ENCODE peak calls at places on chromosomes 16 and 17, in ten cellular contexts. M is A172; N is activated naive CD8-positive, alpha-beta T cell treated with anti-CD3 and anti-CD28 coated beads for 36 hours; J is foreskin fibroblast; K is psoas muscle; L is GF-D8; X is COR-L47; G is GM12891; P is dorsolateral prefrontal cortex; A is EH. V is an unnamed sample.
A peak's percentile ranks its signal among the peaks of the same experiment; 100 is the strongest.

GRCh38 chr17:57544834-57545463 is 200.2 kb downstream of the CCDC182 start:
- DNase-seq in M (no peak), N (no peak), J (no peak), K (no peak), L (no peak), X (peak; percentile 42), G (no peak), P (no peak), A (no peak), V (no peak)

GRCh38 chr16:9500872-9501271 is 409.4 kb downstream of the HAPSTR1 start:
- DNase-seq in M (no peak), N (no peak), J (no peak), K (no peak), L (no peak), X (no peak), G (no peak), P (no peak), A (no peak), V (no peak)

GRCh38 chr16:75074920-75075687 is 41.5 kb downstream of the LDHD start:
- DNase-seq in M (no peak), N (peak; percentile 72), J (no peak), K (no peak), L (peak; percentile 99), X (no peak), G (peak; percentile 59), P (no peak), A (no peak), V (no peak)

GRCh38 chr17:77214743-77215142 is 74.0 kb downstream of the SEC14L1 start:
- DNase-seq in M (peak; percentile 49), N (peak; percentile 17), J (peak; percentile 54), K (no peak), L (no peak), X (peak; percentile 11), G (no peak), P (peak; percentile 68), A (peak; percentile 54), V (no peak)

GRCh38 chr17:76011951-76012350 is 11.3 kb downstream of the CDK3 start:
- DNase-seq in M (no peak), N (no peak), J (no peak), K (no peak), L (no peak), X (no peak), G (no peak), P (no peak), A (peak; percentile 25), V (no peak)

GRCh38 chr16:86007524-86007923 is 108.6 kb downstream of the IRF8 start:
- DNase-seq in M (no peak), N (no peak), J (no peak), K (no peak), L (no peak), X (no peak), G (no peak), P (no peak), A (no peak), V (no peak)

GRCh38 chr17:67435122-67435521 is 58.0 kb downstream of the PITPNC1 start:
- DNase-seq in M (no peak), N (peak; percentile 49), J (no peak), K (no peak), L (peak; percentile 86), X (no peak), G (no peak), P (no peak), A (no peak), V (no peak)

GRCh38 chr17:17419166-17419565 is 57.6 kb upstream of the MED9 start:
- DNase-seq in M (no peak), N (no peak), J (no peak), K (no peak), L (no peak), X (no peak), G (no peak), P (no peak), A (no peak), V (no peak)

GRCh38 chr17:69067274-69068047 is 6.7 kb upstream of the ABCA9 start:
- DNase-seq in M (no peak), N (no peak), J (no peak), K (no peak), L (no peak), X (no peak), G (no peak), P (no peak), A (no peak), V (no peak)

GRCh38 chr17:40304464-40304863 is 4.5 kb upstream of the RARA start:
- DNase-seq in M (peak; percentile 69), N (no peak), J (peak; percentile 88), K (no peak), L (no peak), X (no peak), G (no peak), P (no peak), A (peak; percentile 95), V (no peak)

GRCh38 chr17:9242983-9243382 is 221.7 kb downstream of the NTN1 start:
- DNase-seq in M (no peak), N (no peak), J (no peak), K (no peak), L (no peak), X (no peak), G (no peak), P (no peak), A (no peak), V (no peak)

GRCh38 chr17:78875738-78876597 is 27.0 kb downstream of the CEP295NL start:
- DNase-seq in M (peak; percentile 81), N (no peak), J (peak; percentile 49), K (no peak), L (no peak), X (no peak), G (no peak), P (no peak), A (peak; percentile 67), V (no peak)